ENCODE peak calls at places on chromosomes 6 and 20, in six cellular contexts. F is nephron progenitor cell, M is foreskin fibroblast, A is heart left ventricle, J is OCI-LY7, O is upper lobe of right lung. K is an unnamed sample.

GRCh38 chr6:45687570-45687969 is 309.8 kb upstream of the SUPT3H start:
- DNase-seq in J (no peak), M (no peak), O (no peak), F (no peak), A (no peak), K (no peak)

GRCh38 chr6:138977242-138977641 is 10.8 kb downstream of the REPS1 start:
- DNase-seq in M (no peak), J (no peak), F (no peak), O (no peak), A (no peak), K (no peak)

GRCh38 chr20:19673575-19673974 is 84.5 kb upstream of the RIN2 start:
- DNase-seq in O (no peak), J (no peak), M (peak; percentile 19), A (no peak), F (no peak), K (no peak)

GRCh38 chr6:149335924-149336323 is 18.4 kb downstream of the TAB2 start:
- DNase-seq in O (no peak), J (no peak), A (no peak), F (no peak), M (peak; percentile 73), K (no peak)

GRCh38 chr6:19342616-19343015 is 494.6 kb upstream of the ID4 start:
- DNase-seq in O (no peak), A (no peak), J (no peak), F (no peak), M (no peak), K (no peak)

GRCh38 chr6:33082702-33083101 is 6.9 kb downstream of the HLA-DPB1 start:
- DNase-seq in M (peak; percentile 72), O (peak; percentile 71), F (peak; percentile 23), J (peak; percentile 59), A (no peak), K (no peak)

GRCh38 chr20:45405566-45406259 is 2.4 kb upstream of the DBNDD2 start:
- DNase-seq in F (peak; percentile 50), J (no peak), O (peak; percentile 77), A (peak; percentile 69), M (peak; percentile 39), K (no peak)

GRCh38 chr6:145929037-145929633 is 35.0 kb downstream of the SHPRH start:
- DNase-seq in J (peak; percentile 63), F (peak; percentile 5), O (no peak), M (peak; percentile 64), A (no peak), K (no peak)

GRCh38 chr6:132131777-132132176 is 180.6 kb upstream of the CCN2 start:
- DNase-seq in F (no peak), J (no peak), M (peak; percentile 95), O (no peak), A (peak; percentile 69), K (no peak)

GRCh38 chr6:168950500-168951223 is 303.0 kb downstream of the THBS2 start:
- DNase-seq in F (no peak), J (no peak), M (peak; percentile 46), O (no peak), A (no peak), K (no peak)

GRCh38 chr20:5807431-5807830 is 57.2 kb downstream of the SHLD1 start:
- DNase-seq in F (no peak), O (no peak), J (peak; percentile 41), A (no peak), M (no peak), K (no peak)

GRCh38 chr6:10429638-10430427 is 15.0 kb upstream of the TFAP2A start:
- DNase-seq in J (peak; percentile 64), O (no peak), A (no peak), M (peak; percentile 76), F (no peak), K (no peak)

GRCh38 chr6:95364016-95364604 is 213.2 kb upstream of the MANEA start:
- DNase-seq in M (peak; percentile 1), A (no peak), J (peak; percentile 39), O (no peak), F (no peak), K (no peak)

GRCh38 chr6:160972111-160972510 is 19.5 kb upstream of the MAP3K4 start:
- DNase-seq in F (no peak), O (no peak), J (no peak), M (peak; percentile 89), A (no peak), K (no peak)

GRCh38 chr20:22729180-22729579 is 144.8 kb upstream of the FOXA2 start:
- DNase-seq in M (no peak), J (no peak), F (no peak), A (no peak), O (no peak), K (no peak)

GRCh38 chr20:4038676-4039075 is 23.3 kb upstream of the RNF24 start:
- DNase-seq in M (no peak), O (no peak), A (no peak), J (no peak), F (no peak), K (no peak)

GRCh38 chr6:49919935-49920644 is 43.9 kb downstream of the DEFB114 start:
- DNase-seq in M (no peak), A (no peak), J (no peak), F (no peak), O (no peak), K (no peak)

GRCh38 chr6:165819394-165819793 is 156.4 kb upstream of the PDE10A start:
- DNase-seq in M (no peak), J (no peak), F (peak; percentile 46), O (no peak), A (no peak), K (no peak)

GRCh38 chr6:105675715-105676397 is 273.0 kb upstream of the PREP start:
- DNase-seq in M (peak; percentile 92), A (no peak), O (no peak), J (no peak), F (no peak), K (no peak)

GRCh38 chr20:1893721-1894470 is 1.3 kb upstream of the SIRPA start:
- DNase-seq in J (no peak), A (peak; percentile 73), O (peak; percentile 83), F (peak; percentile 27), M (no peak), K (no peak)

GRCh38 chr20:2859330-2860121 is 13.8 kb upstream of the PTPRA start:
- DNase-seq in M (peak; percentile 74), O (no peak), J (no peak), A (no peak), F (no peak), K (no peak)

GRCh38 chr20:11246251-11246775 is 572.5 kb upstream of the JAG1 start:
- DNase-seq in J (no peak), O (no peak), M (no peak), F (no peak), A (no peak), K (no peak)

GRCh38 chr20:11248691-11249178 is 574.9 kb upstream of the JAG1 start:
- DNase-seq in A (no peak), M (no peak), F (no peak), O (no peak), J (no peak), K (no peak)

GRCh38 chr20:11245431-11245830 is 571.6 kb upstream of the JAG1 start:
- DNase-seq in O (no peak), J (no peak), A (no peak), F (no peak), M (no peak), K (no peak)

GRCh38 chr20:11247943-11248475 is 574.2 kb upstream of the JAG1 start:
- DNase-seq in O (no peak), A (no peak), F (no peak), J (no peak), M (no peak), K (no peak)

DNA sequence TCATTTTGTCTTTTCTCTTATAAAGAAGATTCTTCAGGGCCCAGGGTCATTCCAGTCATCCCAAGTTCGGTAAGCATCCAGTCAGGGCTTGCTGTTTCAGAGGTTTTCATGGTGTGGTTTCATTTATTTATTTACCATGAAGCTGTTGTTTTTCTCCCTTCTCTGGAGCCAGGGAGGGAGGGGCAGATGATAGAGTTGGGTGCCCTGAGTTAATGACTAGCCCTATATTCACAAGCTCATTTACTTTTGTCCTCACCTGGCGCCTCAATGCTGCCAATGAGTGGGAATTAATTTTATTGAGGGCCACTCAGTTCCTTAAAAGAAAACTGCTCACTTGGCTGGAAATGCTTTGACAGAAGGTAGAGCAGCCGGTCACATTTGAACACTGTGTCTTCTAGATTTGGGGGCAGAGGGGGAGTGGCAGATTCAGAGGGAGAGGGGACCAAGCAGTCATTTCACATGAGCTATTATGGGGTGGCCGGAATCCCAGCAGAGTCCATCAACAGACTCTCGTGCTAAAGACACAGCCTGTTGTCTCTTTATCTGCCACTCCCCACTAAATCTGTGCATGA is 573.3 kb upstream of the JAG1 start:
- DNase-seq in O (no peak), A (no peak), M (no peak), J (no peak), F (no peak), K (no peak)
- TF ChIP-seq CTCF in O (no peak), A (no peak), M (no peak), J (no peak), F (no peak), K (no peak)

DNA sequence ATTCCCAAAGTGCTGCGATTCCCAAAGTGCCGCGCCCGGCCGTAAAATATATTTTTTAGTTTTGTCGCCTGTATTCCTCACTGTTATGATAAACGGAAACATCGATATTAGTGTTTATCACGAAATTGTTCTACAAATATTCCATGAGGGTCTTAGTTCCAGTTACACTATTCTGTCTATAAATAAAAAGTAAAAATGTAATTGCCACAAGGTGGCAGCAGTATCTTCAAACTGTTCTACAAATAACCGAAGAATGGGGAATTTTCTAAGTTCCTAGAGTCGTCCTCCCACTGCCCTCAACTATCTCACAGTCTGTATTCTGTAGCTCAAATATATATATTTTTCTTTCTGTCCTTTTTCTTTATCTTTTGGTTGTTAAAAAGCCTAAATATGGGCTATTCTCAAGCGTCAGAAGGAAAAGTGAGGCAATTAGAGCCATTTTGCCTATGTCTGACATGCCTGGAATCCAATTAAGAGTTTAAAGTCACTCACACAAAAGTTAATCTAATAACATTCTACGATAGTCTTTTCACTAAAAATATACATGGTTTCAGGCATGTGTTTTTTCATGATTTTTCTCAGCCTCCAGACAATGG is 14.1 kb upstream of the FAM162B start:
- DNase-seq in O (no peak), M (peak; percentile 53), F (peak; percentile 9), A (no peak), J (peak; percentile 46), K (no peak)
- TF ChIP-seq CTCF in O (peak; percentile 50), M (peak; percentile 34), F (peak; percentile 57), A (peak; percentile 39), J (peak; percentile 82), K (peak; percentile 79)

DNA sequence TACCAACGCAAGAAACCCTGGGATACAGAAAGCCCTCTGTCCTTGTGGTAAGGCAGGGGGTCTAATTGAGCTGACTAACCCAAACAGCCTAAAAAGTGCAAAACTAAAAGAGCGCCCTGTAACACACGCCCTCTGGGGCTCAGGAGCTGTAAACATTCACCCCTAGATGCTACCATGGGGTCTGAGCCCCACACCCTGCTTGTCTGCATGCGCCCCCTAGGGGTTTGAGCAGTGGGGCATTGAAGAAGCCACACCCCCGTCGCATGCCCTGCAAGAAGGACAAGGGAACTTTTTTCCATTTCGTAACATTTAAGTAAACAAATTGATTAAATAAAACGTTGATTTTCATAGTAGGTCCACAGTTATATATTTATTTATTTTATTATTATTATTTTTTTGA is 616.9 kb upstream of the MAN1A1 start:
- DNase-seq in A (no peak), M (no peak), J (peak; percentile 66), F (no peak), O (no peak), K (no peak)
- TF ChIP-seq CTCF in A (no peak), M (no peak), J (peak; percentile 78), F (no peak), O (no peak), K (no peak)

DNA sequence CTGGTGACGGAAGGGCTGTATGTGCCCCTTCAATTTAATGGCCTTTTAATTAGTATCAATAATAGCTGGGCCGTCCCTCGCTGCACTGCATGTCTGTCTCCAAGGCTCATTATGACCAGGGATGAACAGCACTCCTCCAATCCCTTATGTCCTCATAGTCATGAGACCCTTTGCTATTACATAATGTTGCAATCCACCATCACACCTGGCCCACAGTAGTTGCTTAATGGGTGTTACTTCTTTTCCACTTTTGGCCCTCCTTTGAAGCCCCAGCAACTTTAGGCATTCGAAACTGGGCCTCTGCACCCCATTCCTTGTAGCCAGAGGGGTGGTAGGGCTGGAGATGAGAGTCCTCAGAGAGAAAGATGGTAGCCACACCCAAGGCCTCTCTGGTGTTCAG is 9.4 kb upstream of the RALY start:
- DNase-seq in J (no peak), A (no peak), O (no peak), M (no peak), F (no peak), K (no peak)
- TF ChIP-seq CTCF in J (no peak), A (no peak), O (no peak), M (no peak), F (no peak), K (no peak)

K was measured in type B pancreatic cell.